ENCODE peak calls at places on chromosomes 6 and 20, in four cellular contexts. Q is Caki2, H is A549, L is mesendoderm. C is an unnamed sample.

GRCh38 chr6:89680150-89680549 is 41.6 kb upstream of the LYRM2 start:
- DNase-seq in H (no peak), L (no peak), Q (no peak), C (no peak)

GRCh38 chr6:148507774-148508173 is 165.1 kb downstream of the SASH1 start:
- DNase-seq in H (no peak), Q (no peak), L (no peak), C (no peak)

GRCh38 chr6:53484409-53485280 is 60.3 kb downstream of the GCLC start:
- DNase-seq in H (peak), L (peak), Q (peak), C (peak)

GRCh38 chr6:74356385-74356784 is 660.4 kb downstream of the CD109 start:
- DNase-seq in H (peak), Q (no peak), L (peak), C (no peak)

GRCh38 chr6:13302291-13302690 is 26.0 kb downstream of the TBC1D7 start:
- DNase-seq in H (no peak), L (no peak), Q (no peak), C (no peak)

GRCh38 chr20:24357169-24357568 is 112.3 kb upstream of the SYNDIG1 start:
- DNase-seq in H (peak), Q (no peak), L (no peak), C (no peak)

GRCh38 chr6:44198684-44199083 is 18.0 kb upstream of the MYMX start:
- DNase-seq in Q (no peak), H (no peak), L (no peak), C (no peak)

GRCh38 chr6:161354241-161354840 is 80.5 kb upstream of the AGPAT4 start:
- DNase-seq in L (no peak), H (no peak), Q (no peak), C (no peak)

GRCh38 chr6:107185570-107185969 is 70.3 kb upstream of the BEND3 start:
- DNase-seq in H (peak), L (peak), Q (peak), C (no peak)

GRCh38 chr6:160789263-160790027 is 87.4 kb downstream of the PLG start:
- DNase-seq in H (no peak), Q (no peak), L (no peak), C (no peak)

GRCh38 chr6:33993091-33993490 is 152.8 kb downstream of the GRM4 start:
- DNase-seq in L (no peak), H (no peak), Q (no peak), C (no peak)

GRCh38 chr6:166317261-166318212 is 9.3 kb upstream of the PRR18 start:
- DNase-seq in H (no peak), Q (no peak), L (no peak), C (no peak)

GRCh38 chr6:157287923-157288322 is 35.4 kb downstream of the TMEM242 start:
- DNase-seq in Q (no peak), H (no peak), L (no peak), C (no peak)

GRCh38 chr6:163958646-163959045 is 544.1 kb downstream of the QKI start:
- DNase-seq in Q (no peak), H (no peak), L (peak), C (no peak)

GRCh38 chr6:872570-873125 is 179.7 kb upstream of the EXOC2 start:
- DNase-seq in Q (no peak), L (no peak), H (no peak), C (no peak)

GRCh38 chr6:117555262-117555849 is 47.0 kb downstream of the GOPC start:
- DNase-seq in Q (no peak), L (peak), H (no peak), C (no peak)

GRCh38 chr6:138004423-138005287 is 102.6 kb downstream of the PERP start:
- DNase-seq in Q (peak), H (peak), L (peak), C (peak)

GRCh38 chr6:108235121-108235520 is 25.7 kb downstream of the SNX3 start:
- DNase-seq in H (no peak), Q (no peak), L (no peak), C (no peak)

GRCh38 chr6:45021652-45022051 is 306.5 kb upstream of the RUNX2 start:
- DNase-seq in H (no peak), L (no peak), Q (no peak), C (no peak)

GRCh38 chr6:28311139-28311823 is 24.7 kb downstream of the ZSCAN31 start:
- DNase-seq in Q (no peak), H (no peak), L (no peak), C (no peak)

GRCh38 chr6:127464881-127465459 is 5.8 kb upstream of the KIAA0408 start:
- DNase-seq in L (peak), H (peak), Q (peak), C (peak)

GRCh38 chr20:45445805-45446562 is 23.6 kb upstream of the WFDC2 start:
- DNase-seq in H (peak), L (peak), Q (peak), C (no peak)

GRCh38 chr6:140731741-140732140 is 1357.3 kb upstream of the CITED2 start:
- DNase-seq in H (no peak), L (no peak), Q (peak), C (no peak)

GRCh38 chr20:31652917-31653385 is 15.2 kb downstream of the COX4I2 start:
- DNase-seq in Q (no peak), H (no peak), L (no peak), C (peak)

GRCh38 chr20:48467622-48468021 is 360.2 kb downstream of the PREX1 start:
- DNase-seq in L (peak), H (no peak), Q (peak), C (no peak)

GRCh38 chr20:19647992-19648391 is 110.1 kb upstream of the RIN2 start:
- DNase-seq in L (peak), Q (no peak), H (no peak), C (no peak)

GRCh38 chr20:59665656-59666555 is 61.6 kb downstream of the PHACTR3 start:
- DNase-seq in H (no peak), L (no peak), Q (no peak), C (no peak)

GRCh38 chr6:41040101-41040910 is 1.3 kb upstream of the UNC5CL start:
- DNase-seq in L (peak), Q (peak), H (peak), C (no peak)

GRCh38 chr20:434221-434620 is 26.1 kb downstream of the RBCK1 start:
- DNase-seq in Q (no peak), L (peak), H (no peak), C (no peak)

GRCh38 chr6:169791721-169792131 is 40.3 kb downstream of the ERMARD start:
- DNase-seq in L (no peak), H (no peak), Q (no peak), C (no peak)

GRCh38 chr6:21748343-21749063 is 155.0 kb downstream of the SOX4 start:
- DNase-seq in H (no peak), L (peak), Q (no peak), C (no peak)

GRCh38 chr20:30488941-30489601 is 768.4 kb upstream of the DEFB115 start:
- DNase-seq in H (no peak), L (no peak), Q (no peak), C (no peak)

GRCh38 chr6:155377061-155377460 is 62.8 kb upstream of the TFB1M start:
- DNase-seq in H (peak), L (no peak), Q (no peak), C (no peak)

GRCh38 chr20:7330850-7331249 is 563.4 kb downstream of the BMP2 start:
- DNase-seq in Q (no peak), L (no peak), H (no peak), C (no peak)

GRCh38 chr6:92559002-92559401 is 860.4 kb downstream of the EPHA7 start:
- DNase-seq in H (no peak), L (no peak), Q (no peak), C (no peak)

GRCh38 chr20:31568773-31569162 is 36.3 kb upstream of the ID1 start:
- DNase-seq in H (no peak), L (no peak), Q (no peak), C (no peak)

GRCh38 chr20:62219992-62220665 is at the start of gene HRH3:
- DNase-seq in L (peak), Q (peak), H (no peak), C (no peak)